ENCODE peak calls at places on chromosomes 7 and 10, in four cellular contexts. M is G401; K is NCI-H460; Q is activated effector memory CD4-positive, alpha-beta T cell treated with Interleukin-2 at 50 U/mL for 16 hours. D is an unnamed sample.

GRCh38 chr10:34766256-34766580 is 48.9 kb downstream of the PARD3 start:
- DNase-seq in K (no peak), Q (no peak), M (no peak), D (no peak)

GRCh38 chr7:50937727-50938126 is 155.0 kb upstream of the GRB10 start:
- DNase-seq in K (no peak), M (no peak), Q (no peak), D (no peak)

GRCh38 chr10:89702121-89702480 is 711 bp downstream of the KIF20B start:
- DNase-seq in Q (no peak), M (peak), K (peak), D (peak)

GRCh38 chr10:21993360-21994001 is 10.0 kb downstream of the DNAJC1 start:
- DNase-seq in Q (no peak), M (peak), K (no peak), D (peak)

GRCh38 chr7:51009716-51010496 is 227.2 kb upstream of the GRB10 start:
- DNase-seq in M (no peak), K (no peak), Q (no peak), D (peak)

GRCh38 chr7:1679326-1679965 is 9.4 kb downstream of the ELFN1 start:
- DNase-seq in M (no peak), K (no peak), Q (no peak), D (no peak)

GRCh38 chr10:21173964-21174669 is 277.0 kb upstream of the NEBL start:
- DNase-seq in M (peak), K (no peak), Q (no peak), D (peak)

GRCh38 chr10:116637830-116638229 is 17.1 kb downstream of the PNLIPRP2 start:
- DNase-seq in Q (no peak), M (no peak), K (no peak), D (no peak)

GRCh38 chr10:43816351-43817321 is 168.0 kb upstream of the ZNF32 start:
- DNase-seq in K (no peak), Q (peak), M (no peak), D (no peak)

GRCh38 chr10:5234106-5234877 is 37.7 kb downstream of the AKR1C4 start:
- DNase-seq in M (no peak), K (peak), Q (no peak), D (peak)

GRCh38 chr7:33395340-33395739 is 266.0 kb downstream of the BBS9 start:
- DNase-seq in K (no peak), Q (no peak), M (no peak), D (no peak)

GRCh38 chr7:146126767-146127509 is 10.3 kb downstream of the CNTNAP2 start:
- DNase-seq in Q (no peak), K (no peak), M (no peak), D (no peak)

GRCh38 chr10:119378737-119379067 is 163.8 kb downstream of the RGS10 start:
- DNase-seq in K (no peak), M (peak), Q (no peak), D (no peak)

GRCh38 chr10:112782176-112782907 is 167.7 kb upstream of the TCF7L2 start:
- DNase-seq in M (no peak), K (no peak), Q (no peak), D (no peak)

GRCh38 chr7:39453743-39454355 is 112.4 kb upstream of the YAE1 start:
- DNase-seq in K (peak), M (peak), Q (no peak), D (peak)

GRCh38 chr10:7410306-7410799 is 481 bp downstream of the SFMBT2 start:
- DNase-seq in Q (peak), M (peak), K (no peak), D (no peak)

GRCh38 chr7:85156661-85157213 is 30.1 kb downstream of the SEMA3D start:
- DNase-seq in M (no peak), Q (no peak), K (peak), D (no peak)

GRCh38 chr7:50837965-50838364 is 55.3 kb upstream of the GRB10 start:
- DNase-seq in K (peak), M (no peak), Q (no peak), D (no peak)

GRCh38 chr10:106474891-106475290 is 689.6 kb downstream of the SORCS1 start:
- DNase-seq in M (no peak), K (no peak), Q (no peak), D (no peak)

D was measured in LoVo.